ENCODE peak calls at places on chromosomes 1 and 21, in seven cellular contexts. M is adrenal gland, A is EL, J is T-helper 2 cell, D is ureter, Y is transverse colon, G is head of caudate nucleus. O is an unnamed sample.

GRCh38 chr1:154999651-155000474 is 2.7 kb upstream of the ZBTB7B start:
- DNase-seq in M (no peak), A (no peak), J (peak; percentile 41), D (peak; percentile 64), Y (peak; percentile 70), G (no peak), O (no peak)

GRCh38 chr1:36136535-36136934 is 11.5 kb upstream of the COL8A2 start:
- DNase-seq in M (peak; percentile 90), A (peak; percentile 88), J (no peak), D (no peak), Y (no peak), G (no peak), O (peak; percentile 59)

GRCh38 chr1:77281491-77282186 is at the start of gene AK5:
- DNase-seq in M (peak; percentile 21), A (peak; percentile 61), J (peak; percentile 10), D (no peak), Y (no peak), G (peak; percentile 85), O (no peak)

GRCh38 chr1:183472488-183473285 is at the start of gene SMG7:
- DNase-seq in M (no peak), A (peak; percentile 41), J (peak; percentile 58), D (peak; percentile 62), Y (peak; percentile 59), G (peak; percentile 66), O (no peak)

GRCh38 chr21:32524010-32524719 is 61.2 kb downstream of the TCP10L start:
- DNase-seq in M (no peak), A (peak; percentile 89), J (no peak), D (no peak), Y (no peak), G (no peak), O (peak; percentile 62)

GRCh38 chr1:7111855-7112254 is 326.6 kb downstream of the CAMTA1 start:
- DNase-seq in M (no peak), A (no peak), J (no peak), D (no peak), Y (no peak), G (no peak), O (no peak)

GRCh38 chr1:38815903-38816627 is 43.5 kb downstream of the RRAGC start:
- DNase-seq in M (no peak), A (no peak), J (no peak), D (no peak), Y (peak; percentile 20), G (peak; percentile 85), O (no peak)

GRCh38 chr1:16434501-16434900 is 2.7 kb downstream of the SPATA21 start:
- DNase-seq in M (no peak), A (no peak), J (no peak), D (no peak), Y (no peak), G (no peak), O (no peak)

GRCh38 chr1:155049651-155050559 is 1.2 kb upstream of the ADAM15 start:
- DNase-seq in M (no peak), A (peak; percentile 75), J (no peak), D (no peak), Y (no peak), G (no peak), O (no peak)

GRCh38 chr1:22654692-22655091 is 1.7 kb downstream of the C1QB start:
- DNase-seq in M (no peak), A (no peak), J (no peak), D (no peak), Y (no peak), G (no peak), O (no peak)

GRCh38 chr1:83545450-83545849 is 453.5 kb downstream of the TTLL7 start:
- DNase-seq in M (no peak), A (no peak), J (no peak), D (no peak), Y (no peak), G (no peak), O (no peak)

GRCh38 chr1:33294071-33295010 is 26.6 kb downstream of the A3GALT2 start:
- DNase-seq in M (no peak), A (no peak), J (no peak), D (no peak), Y (no peak), G (no peak), O (peak; percentile 12)

GRCh38 chr1:172203135-172203823 is 217.2 kb upstream of the C1orf105 start:
- DNase-seq in M (no peak), A (peak; percentile 8), J (no peak), D (no peak), Y (no peak), G (no peak), O (no peak)

GRCh38 chr1:190001187-190001586 is 476.5 kb downstream of the BRINP3 start:
- DNase-seq in M (no peak), A (no peak), J (no peak), D (no peak), Y (no peak), G (no peak), O (no peak)

GRCh38 chr1:44808938-44809917 is 905 bp downstream of the BTBD19 start:
- DNase-seq in M (peak; percentile 62), A (peak; percentile 68), J (peak; percentile 81), D (no peak), Y (peak; percentile 68), G (no peak), O (peak; percentile 68)

GRCh38 chr1:31423418-31423947 is 10.5 kb downstream of the SERINC2 start:
- DNase-seq in M (no peak), A (no peak), J (no peak), D (no peak), Y (peak; percentile 40), G (no peak), O (no peak)

GRCh38 chr1:159594581-159594980 is 7.0 kb downstream of the APCS start:
- DNase-seq in M (no peak), A (peak; percentile 71), J (no peak), D (no peak), Y (no peak), G (no peak), O (no peak)

GRCh38 chr1:84300991-84301758 is at the start of gene SAMD13:
- DNase-seq in M (peak; percentile 87), A (peak; percentile 65), J (no peak), D (peak; percentile 86), Y (peak; percentile 90), G (peak; percentile 83), O (peak; percentile 74)

GRCh38 chr1:89799495-89799894 is 21.3 kb upstream of the LRRC8D start:
- DNase-seq in M (no peak), A (peak; percentile 36), J (no peak), D (no peak), Y (no peak), G (no peak), O (no peak)